ENCODE peak calls at places on chromosomes 6 and 20, in four cellular contexts. One of them, this sample, is unnamed.

GRCh38 chr20:61218886-61219480 is 33.1 kb upstream of the CDH4 start:
- DNase-seq in neural progenitor cell: no peak
- DNase-seq in uterus: no peak
- DNase-seq in tibial nerve: no peak
- DNase-seq in this sample: no peak

GRCh38 chr6:87909849-87910248 is 137.8 kb upstream of the SPACA1 start:
- DNase-seq in tibial nerve: no peak
- DNase-seq in uterus: no peak
- DNase-seq in neural progenitor cell: no peak
- DNase-seq in this sample: peak

GRCh38 chr6:141321486-141322347 is 811.0 kb upstream of the GJE1 start:
- DNase-seq in neural progenitor cell: peak
- DNase-seq in tibial nerve: no peak
- DNase-seq in uterus: no peak
- DNase-seq in this sample: no peak

GRCh38 chr20:53408728-53409157 is 184.9 kb downstream of the ZNF217 start:
- DNase-seq in tibial nerve: no peak
- DNase-seq in neural progenitor cell: no peak
- DNase-seq in uterus: no peak
- DNase-seq in this sample: no peak

GRCh38 chr6:109660526-109660925 is 30.5 kb downstream of the AK9 start:
- DNase-seq in tibial nerve: no peak
- DNase-seq in uterus: no peak
- DNase-seq in neural progenitor cell: no peak
- DNase-seq in this sample: no peak

GRCh38 chr6:136703331-136703846 is 88.9 kb downstream of the MAP3K5 start:
- DNase-seq in tibial nerve: no peak
- DNase-seq in uterus: no peak
- DNase-seq in neural progenitor cell: no peak
- DNase-seq in this sample: no peak

GRCh38 chr6:54255881-54256280 is 52.4 kb upstream of the TINAG start:
- DNase-seq in tibial nerve: no peak
- DNase-seq in uterus: no peak
- DNase-seq in neural progenitor cell: no peak
- DNase-seq in this sample: no peak

GRCh38 chr6:138869343-138869742 is 73.5 kb downstream of the ECT2L start:
- DNase-seq in uterus: peak
- DNase-seq in neural progenitor cell: peak
- DNase-seq in tibial nerve: no peak
- DNase-seq in this sample: no peak

GRCh38 chr6:31163922-31164321 is 5.5 kb downstream of the TCF19 start:
- DNase-seq in uterus: no peak
- DNase-seq in tibial nerve: no peak
- DNase-seq in neural progenitor cell: no peak
- DNase-seq in this sample: no peak

GRCh38 chr6:34000281-34000680 is 145.6 kb downstream of the GRM4 start:
- DNase-seq in tibial nerve: no peak
- DNase-seq in neural progenitor cell: no peak
- DNase-seq in uterus: no peak
- DNase-seq in this sample: no peak

GRCh38 chr20:25856256-25856884 is 159.7 kb upstream of the ZNF337 start:
- DNase-seq in tibial nerve: no peak
- DNase-seq in neural progenitor cell: no peak
- DNase-seq in uterus: no peak
- DNase-seq in this sample: no peak

GRCh38 chr6:77880501-77880900 is 227.7 kb downstream of the MEI4 start:
- DNase-seq in uterus: no peak
- DNase-seq in neural progenitor cell: no peak
- DNase-seq in tibial nerve: no peak
- DNase-seq in this sample: no peak

GRCh38 chr6:63661769-63662168 is 26.2 kb downstream of the PHF3 start:
- DNase-seq in neural progenitor cell: no peak
- DNase-seq in tibial nerve: no peak
- DNase-seq in uterus: no peak
- DNase-seq in this sample: no peak

GRCh38 chr20:16123623-16124022 is 449.6 kb downstream of the KIF16B start:
- DNase-seq in tibial nerve: no peak
- DNase-seq in uterus: no peak
- DNase-seq in neural progenitor cell: no peak
- DNase-seq in this sample: peak

GRCh38 chr6:161417712-161418457 is 144.0 kb upstream of the AGPAT4 start:
- DNase-seq in uterus: no peak
- DNase-seq in tibial nerve: peak
- DNase-seq in neural progenitor cell: peak
- DNase-seq in this sample: no peak

GRCh38 chr6:20702366-20702765 is 168.1 kb downstream of the CDKAL1 start:
- DNase-seq in uterus: no peak
- DNase-seq in neural progenitor cell: no peak
- DNase-seq in tibial nerve: no peak
- DNase-seq in this sample: no peak

GRCh38 chr20:63068711-63069367 is 62.1 kb upstream of the BHLHE23 start:
- DNase-seq in tibial nerve: no peak
- DNase-seq in uterus: no peak
- DNase-seq in neural progenitor cell: no peak
- DNase-seq in this sample: no peak

GRCh38 chr6:16635810-16636602 is 125.3 kb downstream of the ATXN1 start:
- DNase-seq in neural progenitor cell: no peak
- DNase-seq in tibial nerve: no peak
- DNase-seq in uterus: no peak
- DNase-seq in this sample: peak

GRCh38 chr6:75794954-75795739 is 46.1 kb downstream of the MYO6 start:
- DNase-seq in neural progenitor cell: no peak
- DNase-seq in tibial nerve: no peak
- DNase-seq in uterus: no peak
- DNase-seq in this sample: no peak
- H3K4me3 ChIP-seq in neural progenitor cell: no peak
- H3K4me3 ChIP-seq in tibial nerve: no peak
- H3K4me3 ChIP-seq in uterus: no peak
- H3K4me3 ChIP-seq in this sample: no peak

DNA sequence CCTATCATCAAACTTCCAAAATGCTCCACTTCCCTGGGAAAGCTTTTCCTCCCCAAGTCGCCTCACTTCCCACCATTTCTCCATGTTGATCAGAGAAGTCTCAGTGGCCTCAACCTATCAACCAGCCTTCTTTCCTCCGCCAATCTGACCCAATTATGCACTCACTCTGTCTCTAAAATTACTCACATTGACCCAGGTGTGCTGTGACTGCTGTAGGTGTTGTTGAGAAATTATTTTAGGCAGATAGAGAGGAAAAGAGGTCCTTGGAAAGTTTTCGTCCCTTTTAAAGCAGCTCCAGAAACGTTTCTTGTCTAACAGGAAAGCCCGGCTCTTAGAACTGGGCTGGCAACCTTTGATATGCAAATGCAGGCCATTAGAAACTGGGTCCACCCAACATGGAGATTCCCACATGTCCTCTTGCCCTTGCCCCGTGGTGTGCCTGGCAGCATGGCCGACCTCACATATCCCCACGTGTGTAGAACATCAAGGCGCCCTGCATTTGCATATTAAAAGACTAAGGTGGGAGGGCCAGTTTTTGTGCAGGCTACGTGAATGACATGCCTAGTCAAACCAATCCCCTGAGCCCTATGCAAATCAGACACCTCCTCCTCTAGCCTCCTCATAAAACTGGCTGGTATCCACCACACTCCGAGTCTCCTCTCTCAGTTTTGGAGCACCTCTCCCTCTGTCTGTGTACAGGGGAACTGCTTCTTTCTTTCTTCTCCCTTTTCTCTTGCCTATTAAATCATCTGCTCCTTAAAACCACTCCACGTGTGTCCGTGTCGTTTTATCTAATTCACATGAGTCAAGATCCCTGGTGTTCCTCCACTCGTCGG is 12.9 kb downstream of the IPCEF1 start:
- DNase-seq in uterus: no peak
- DNase-seq in neural progenitor cell: peak
- DNase-seq in tibial nerve: no peak
- DNase-seq in this sample: no peak
- TF ChIP-seq CTCF in uterus: no peak
- TF ChIP-seq CTCF in neural progenitor cell: peak
- TF ChIP-seq CTCF in tibial nerve: no peak
- TF ChIP-seq CTCF in this sample: peak

DNA sequence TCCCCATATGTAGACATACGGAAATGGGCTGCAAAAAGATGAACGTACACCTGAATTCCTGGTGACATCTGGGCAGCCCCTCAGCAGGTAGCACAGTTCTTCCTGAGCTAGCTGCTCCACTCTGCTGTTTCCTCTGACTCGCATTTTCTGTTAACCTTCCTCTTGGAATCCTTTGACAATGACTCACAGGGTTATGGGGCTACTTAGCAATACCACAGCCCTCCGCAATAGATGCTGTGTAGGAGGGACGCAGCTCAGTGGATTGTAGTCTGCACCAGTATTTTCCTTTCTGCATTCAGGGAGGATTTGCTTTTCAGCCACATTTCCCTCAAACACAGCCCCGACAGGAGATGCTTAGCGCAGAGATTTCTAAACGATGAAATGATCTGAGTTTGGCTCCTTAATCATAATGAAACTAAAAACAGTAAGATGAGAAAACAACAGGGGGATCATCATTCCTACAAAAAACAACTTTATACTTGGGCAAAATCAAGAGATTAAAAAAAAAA is 12.4 kb downstream of the BACH2 start:
- DNase-seq in uterus: peak
- DNase-seq in neural progenitor cell: peak
- DNase-seq in tibial nerve: no peak
- DNase-seq in this sample: peak
- H3K4me3 ChIP-seq in uterus: peak
- H3K4me3 ChIP-seq in neural progenitor cell: no peak
- H3K4me3 ChIP-seq in tibial nerve: peak
- H3K4me3 ChIP-seq in this sample: peak

GRCh38 chr6:126662966-126663365 is 323.1 kb downstream of the CENPW start:
- DNase-seq in neural progenitor cell: no peak
- DNase-seq in tibial nerve: no peak
- DNase-seq in uterus: no peak
- DNase-seq in this sample: no peak

GRCh38 chr6:126660376-126660775 is 320.5 kb downstream of the CENPW start:
- DNase-seq in tibial nerve: no peak
- DNase-seq in neural progenitor cell: no peak
- DNase-seq in uterus: no peak
- DNase-seq in this sample: no peak

GRCh38 chr6:126661646-126662045 is 321.7 kb downstream of the CENPW start:
- DNase-seq in tibial nerve: no peak
- DNase-seq in uterus: no peak
- DNase-seq in neural progenitor cell: no peak
- DNase-seq in this sample: no peak

GRCh38 chr6:126657556-126658129 is 317.7 kb downstream of the CENPW start:
- DNase-seq in tibial nerve: no peak
- DNase-seq in uterus: no peak
- DNase-seq in neural progenitor cell: peak
- DNase-seq in this sample: no peak
- TF ChIP-seq CTCF in tibial nerve: peak
- TF ChIP-seq CTCF in uterus: no peak
- TF ChIP-seq CTCF in neural progenitor cell: peak
- TF ChIP-seq CTCF in this sample: peak

DNA sequence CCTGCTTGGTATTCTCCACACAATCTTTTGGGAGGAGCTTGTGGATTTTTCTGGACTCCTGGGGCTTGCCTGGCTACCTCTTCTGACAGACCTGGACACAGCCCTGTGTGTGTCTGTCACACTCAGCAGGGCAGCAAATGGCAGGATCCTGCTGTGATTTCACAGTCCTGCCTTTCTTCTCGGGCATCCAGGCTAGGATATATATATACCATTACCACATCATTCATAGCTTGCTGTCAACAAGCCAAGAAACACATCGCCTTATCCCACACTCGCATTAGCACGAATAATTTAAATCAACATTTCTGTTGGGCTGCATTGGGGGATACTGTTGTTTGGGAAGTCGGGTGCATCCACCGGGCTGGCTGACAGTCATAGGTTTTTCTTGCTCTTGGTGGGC is 154.8 kb upstream of the FERMT1 start:
- DNase-seq in uterus: no peak
- DNase-seq in tibial nerve: no peak
- DNase-seq in neural progenitor cell: no peak
- DNase-seq in this sample: no peak
- H3K4me3 ChIP-seq in uterus: no peak
- H3K4me3 ChIP-seq in tibial nerve: no peak
- H3K4me3 ChIP-seq in neural progenitor cell: no peak
- H3K4me3 ChIP-seq in this sample: no peak

GRCh38 chr6:45818655-45819054 is 197.0 kb downstream of the CLIC5 start:
- DNase-seq in tibial nerve: no peak
- DNase-seq in uterus: no peak
- DNase-seq in neural progenitor cell: no peak
- DNase-seq in this sample: peak

GRCh38 chr6:45814772-45815171 is 200.9 kb downstream of the CLIC5 start:
- DNase-seq in tibial nerve: no peak
- DNase-seq in uterus: no peak
- DNase-seq in neural progenitor cell: no peak
- DNase-seq in this sample: no peak

GRCh38 chr6:45812937-45813336 is 202.7 kb downstream of the CLIC5 start:
- DNase-seq in uterus: no peak
- DNase-seq in neural progenitor cell: peak
- DNase-seq in tibial nerve: no peak
- DNase-seq in this sample: no peak

GRCh38 chr6:45816674-45817297 is 198.9 kb downstream of the CLIC5 start:
- DNase-seq in uterus: no peak
- DNase-seq in tibial nerve: no peak
- DNase-seq in neural progenitor cell: no peak
- DNase-seq in this sample: no peak

GRCh38 chr6:45813943-45814342 is 201.7 kb downstream of the CLIC5 start:
- DNase-seq in neural progenitor cell: no peak
- DNase-seq in uterus: no peak
- DNase-seq in tibial nerve: no peak
- DNase-seq in this sample: no peak
- TF ChIP-seq CTCF in neural progenitor cell: no peak
- TF ChIP-seq CTCF in uterus: no peak
- TF ChIP-seq CTCF in tibial nerve: no peak
- TF ChIP-seq CTCF in this sample: no peak

DNA sequence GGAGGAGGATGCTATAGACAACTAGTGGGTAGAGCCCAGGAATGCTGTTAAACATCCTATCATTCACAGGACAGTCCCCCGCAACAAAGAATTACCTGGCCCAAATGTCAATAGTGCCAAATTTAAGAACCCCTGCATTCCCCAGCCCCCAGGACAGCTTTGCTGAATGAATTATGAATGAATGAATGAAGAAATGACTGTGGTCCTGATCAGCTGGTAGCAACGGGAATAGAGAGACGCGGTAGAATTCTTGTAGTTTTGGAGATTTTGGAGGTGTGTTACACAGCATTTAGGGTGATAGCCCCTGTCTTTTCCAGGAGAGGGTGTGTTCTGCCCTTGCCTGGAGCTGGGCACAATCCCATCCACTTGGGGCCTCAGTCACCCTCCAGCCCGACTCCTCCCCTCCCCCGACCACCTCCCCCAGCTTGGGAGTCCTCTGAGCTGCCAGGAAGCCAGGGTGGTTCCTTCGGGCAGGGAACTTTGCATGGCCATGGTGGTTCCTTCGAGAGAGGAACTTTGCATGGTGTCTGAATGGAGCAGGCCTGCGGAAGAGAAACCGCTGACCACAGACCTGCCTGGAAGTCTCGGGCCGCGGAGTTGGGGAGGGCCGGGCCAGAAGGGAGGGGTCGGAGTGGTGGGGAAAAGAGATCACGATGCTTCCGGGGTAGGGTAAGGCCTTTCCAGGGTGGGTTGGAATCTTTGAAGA is 1.0 kb upstream of the HCK start:
- DNase-seq in neural progenitor cell: peak
- DNase-seq in uterus: no peak
- DNase-seq in tibial nerve: no peak
- DNase-seq in this sample: no peak
- H3K4me3 ChIP-seq in neural progenitor cell: peak
- H3K4me3 ChIP-seq in uterus: no peak
- H3K4me3 ChIP-seq in tibial nerve: no peak
- H3K4me3 ChIP-seq in this sample: no peak

This sample was measured in epithelial cell of proximal tubule.